ENCODE peak calls at places on chromosomes 13 and 19, in eight cellular contexts. Y is MCF 10A, T is ascending aorta, K is AG04450, Q is RWPE1, J is glutamatergic neuron, F is heart left ventricle, R is epithelial cell of esophagus. E is an unnamed sample.

GRCh38 chr19:13621413-13621812 is 115.1 kb upstream of the CACNA1A start:
- DNase-seq in Y (peak), T (no peak), F (no peak), Q (peak), K (peak), R (peak), J (no peak), E (no peak)

GRCh38 chr19:50932018-50932689 is 20.7 kb downstream of the KLK5 start:
- DNase-seq in T (no peak), F (no peak), R (peak), K (no peak), J (no peak), Y (peak), Q (peak), E (no peak)

GRCh38 chr13:86585826-86586225 is 786.6 kb upstream of the SLITRK6 start:
- DNase-seq in T (no peak), R (peak), J (no peak), F (peak), K (peak), Y (peak), Q (no peak), E (no peak)

GRCh38 chr13:59677966-59678814 is 485.5 kb downstream of the DIAPH3 start:
- DNase-seq in T (no peak), J (no peak), R (peak), K (peak), Y (peak), Q (peak), F (no peak), E (no peak)

GRCh38 chr13:44331912-44332840 is 41.4 kb upstream of the SERP2 start:
- DNase-seq in T (peak), K (peak), Y (peak), J (peak), F (peak), R (no peak), Q (no peak), E (no peak)

GRCh38 chr19:19642506-19643157 is 825 bp downstream of the GMIP start:
- DNase-seq in Y (peak), R (no peak), F (no peak), J (peak), K (no peak), T (no peak), Q (no peak), E (peak)

GRCh38 chr19:7196721-7197168 is 97.5 kb downstream of the INSR start:
- DNase-seq in K (no peak), T (no peak), F (peak), Y (no peak), R (no peak), Q (no peak), J (no peak), E (no peak)

GRCh38 chr19:41870401-41870873 is 6.6 kb upstream of the CD79A start:
- DNase-seq in T (no peak), K (no peak), F (no peak), R (peak), Y (peak), Q (no peak), J (no peak), E (no peak)

GRCh38 chr13:113090415-113090770 is 15.2 kb upstream of the F7 start:
- DNase-seq in Y (no peak), F (peak), Q (no peak), J (peak), K (no peak), T (no peak), R (no peak), E (no peak)

GRCh38 chr13:74135306-74136088 is 1.3 kb upstream of the KLF12 start:
- DNase-seq in F (peak), Y (peak), Q (peak), R (peak), T (no peak), K (no peak), J (peak), E (no peak)

GRCh38 chr13:23856008-23856750 is 33.0 kb downstream of the MIPEP start:
- DNase-seq in F (no peak), T (no peak), Q (no peak), Y (no peak), J (peak), K (no peak), R (no peak), E (no peak)

GRCh38 chr19:49506575-49507105 is 5.8 kb upstream of the FCGRT start:
- DNase-seq in F (no peak), J (peak), R (peak), Y (peak), K (no peak), Q (peak), T (no peak), E (peak)

GRCh38 chr13:41411536-41411935 is 45.8 kb upstream of the RGCC start:
- DNase-seq in K (peak), J (no peak), R (peak), F (no peak), T (no peak), Q (peak), Y (peak), E (no peak)

GRCh38 chr19:6479836-6480398 is 1.7 kb downstream of the DENND1C start:
- DNase-seq in T (no peak), J (no peak), Q (no peak), F (no peak), Y (no peak), K (no peak), R (no peak), E (no peak)

GRCh38 chr13:39035799-39036198 is 2.1 kb downstream of the PROSER1 start:
- DNase-seq in K (no peak), J (no peak), F (no peak), R (no peak), Y (no peak), T (no peak), Q (no peak), E (no peak)

GRCh38 chr13:98957731-98958442 is 20.0 kb downstream of the DOCK9 start:
- DNase-seq in T (no peak), F (no peak), K (no peak), Y (no peak), R (no peak), J (no peak), Q (no peak), E (no peak)

GRCh38 chr13:43444085-43444484 is 342.7 kb downstream of the ENOX1 start:
- DNase-seq in T (no peak), K (no peak), R (no peak), Q (no peak), J (no peak), Y (no peak), F (no peak), E (no peak)

GRCh38 chr19:29483944-29484581 is 41.7 kb upstream of the VSTM2B start:
- DNase-seq in J (no peak), K (no peak), Y (no peak), T (no peak), Q (no peak), F (no peak), R (no peak), E (no peak)

GRCh38 chr13:101453784-101454201 is 1.3 kb downstream of the ITGBL1 start:
- DNase-seq in Q (no peak), F (peak), Y (no peak), K (no peak), J (no peak), T (no peak), R (peak), E (no peak)
- TF ChIP-seq CTCF in Q (no peak), F (peak), Y (no peak), K (no peak), J (no peak), T (peak), R (peak), E (no peak)

GRCh38 chr19:3832001-3832400 is 36.8 kb downstream of the ZFR2 start:
- DNase-seq in R (no peak), T (no peak), Q (no peak), Y (no peak), K (no peak), J (no peak), F (no peak), E (no peak)

GRCh38 chr19:3835055-3835435 is 33.8 kb downstream of the ZFR2 start:
- DNase-seq in T (no peak), Y (no peak), K (no peak), R (no peak), F (no peak), J (no peak), Q (no peak), E (no peak)

GRCh38 chr19:3836887-3837286 is 32.0 kb downstream of the ZFR2 start:
- DNase-seq in J (no peak), F (no peak), R (no peak), Y (no peak), Q (no peak), T (no peak), K (no peak), E (no peak)

GRCh38 chr19:3833578-3834348 is 35.1 kb downstream of the ZFR2 start:
- DNase-seq in Y (no peak), K (no peak), T (no peak), J (no peak), F (no peak), R (no peak), Q (no peak), E (no peak)

GRCh38 chr19:3834349-3835054 is 34.3 kb downstream of the ZFR2 start:
- DNase-seq in J (no peak), Y (no peak), F (no peak), T (no peak), R (no peak), Q (no peak), K (no peak), E (no peak)
- TF ChIP-seq CTCF in J (no peak), Y (no peak), F (no peak), T (no peak), R (no peak), Q (no peak), K (no peak), E (no peak)

GRCh38 chr13:48391257-48391656 is 21.7 kb downstream of the LPAR6 start:
- DNase-seq in R (no peak), T (no peak), Y (no peak), J (no peak), K (no peak), F (no peak), Q (no peak), E (no peak)

GRCh38 chr13:48393698-48394085 is 19.2 kb downstream of the LPAR6 start:
- DNase-seq in R (no peak), Q (no peak), K (no peak), T (no peak), J (no peak), Y (no peak), F (no peak), E (no peak)

GRCh38 chr13:48397744-48398143 is 15.2 kb downstream of the LPAR6 start:
- DNase-seq in Y (no peak), J (no peak), Q (no peak), K (no peak), T (no peak), R (no peak), F (no peak), E (no peak)

GRCh38 chr13:48398450-48399095 is 14.3 kb downstream of the LPAR6 start:
- DNase-seq in J (no peak), Q (no peak), K (no peak), F (no peak), Y (peak), T (no peak), R (peak), E (no peak)

DNA sequence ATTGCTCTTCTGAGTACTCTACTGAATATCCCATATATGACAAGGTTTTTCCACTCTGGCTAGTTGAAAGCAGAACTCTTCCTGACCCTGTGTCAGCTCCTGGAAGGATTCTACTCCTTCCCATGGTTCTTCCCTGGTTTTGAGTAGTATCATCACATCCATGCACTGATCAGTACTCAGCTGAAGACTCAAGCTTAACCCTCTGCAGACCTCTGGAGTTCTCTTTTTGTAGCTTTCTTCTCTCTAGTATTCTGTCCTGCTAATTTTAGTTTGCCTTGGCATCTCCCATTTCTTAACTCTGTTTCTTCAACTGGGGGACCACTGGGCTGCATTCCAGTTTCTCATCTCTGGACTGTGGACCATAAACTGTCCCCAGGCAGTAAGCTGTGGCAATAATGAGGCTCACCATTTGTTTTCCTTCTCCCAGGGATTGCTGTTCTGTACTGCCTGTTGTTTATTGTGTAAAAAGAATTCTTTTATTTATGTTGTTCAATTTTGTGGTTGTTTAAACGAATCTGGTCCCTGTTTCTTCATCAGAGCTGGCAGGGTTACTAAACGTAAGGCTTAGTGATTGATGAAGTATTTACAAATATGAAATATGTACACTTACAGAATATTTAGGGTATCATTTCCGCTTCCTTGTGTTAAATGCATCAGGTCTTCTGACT is 19.7 kb downstream of the LPAR6 start:
- DNase-seq in F (no peak), J (no peak), K (no peak), T (no peak), R (no peak), Y (no peak), Q (no peak), E (no peak)
- TF ChIP-seq CTCF in F (no peak), J (no peak), K (no peak), T (no peak), R (no peak), Y (no peak), Q (no peak), E (no peak)

DNA sequence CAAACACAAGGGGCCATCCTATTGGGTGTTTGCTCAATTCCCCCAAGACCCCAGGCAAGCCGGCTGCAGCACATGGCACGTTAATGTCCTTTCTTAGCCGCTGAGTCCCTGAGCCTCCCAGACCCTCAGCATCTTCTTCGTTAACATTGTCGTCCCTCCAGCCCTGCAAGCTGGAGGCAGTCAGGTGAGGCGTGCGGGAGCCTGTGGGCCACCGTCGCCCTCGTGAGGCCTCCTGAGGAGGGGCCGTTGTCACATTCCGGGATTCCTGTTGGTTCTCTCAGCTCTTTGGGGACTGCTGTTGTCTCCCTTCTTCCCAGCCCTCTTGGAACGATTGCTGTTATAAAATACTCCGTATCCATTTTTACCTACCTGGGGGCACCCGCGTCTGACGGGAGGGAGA is 140.6 kb downstream of the KDM4B start:
- DNase-seq in K (no peak), R (no peak), Y (no peak), Q (no peak), T (no peak), F (no peak), J (no peak), E (no peak)
- TF ChIP-seq CTCF in K (no peak), R (no peak), Y (no peak), Q (no peak), T (no peak), F (no peak), J (no peak), E (no peak)

DNA sequence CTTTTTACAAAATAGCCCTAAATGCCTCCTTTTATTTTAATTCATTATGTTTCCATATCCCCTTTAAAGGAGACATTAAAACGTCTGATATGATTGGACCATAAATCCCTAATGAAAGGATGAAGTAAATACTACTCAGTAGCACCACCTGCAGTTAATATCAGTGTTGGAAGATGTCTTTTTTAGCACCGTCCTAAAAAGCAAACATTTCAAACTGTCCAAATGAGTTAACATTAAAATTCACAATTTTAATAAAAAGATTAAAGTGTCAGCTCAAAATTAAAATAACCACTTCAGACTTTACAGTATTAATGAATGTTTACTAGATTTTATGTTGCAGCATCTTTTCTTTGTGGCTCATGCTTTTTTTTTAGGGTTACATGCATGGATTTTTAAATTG is 12.3 kb downstream of the ZNF507 start:
- DNase-seq in R (no peak), F (no peak), K (no peak), Y (no peak), T (no peak), Q (no peak), J (no peak), E (no peak)
- TF ChIP-seq CTCF in R (no peak), F (peak), K (peak), Y (no peak), T (no peak), Q (peak), J (no peak), E (peak)

GRCh38 chr13:31201341-31202024 is 1.7 kb downstream of the B3GLCT start:
- DNase-seq in F (peak), R (peak), J (no peak), T (no peak), Q (peak), K (no peak), Y (peak), E (no peak)
- TF ChIP-seq CTCF in F (no peak), R (no peak), J (no peak), T (no peak), Q (no peak), K (no peak), Y (no peak), E (no peak)

GRCh38 chr19:32289566-32290210 is 55.7 kb upstream of the ZNF507 start:
- DNase-seq in J (no peak), Y (no peak), R (no peak), Q (no peak), K (no peak), T (no peak), F (no peak), E (no peak)

GRCh38 chr19:32287086-32287485 is 58.3 kb upstream of the ZNF507 start:
- DNase-seq in R (no peak), T (no peak), F (no peak), Q (no peak), K (no peak), J (no peak), Y (no peak), E (no peak)

GRCh38 chr19:32291876-32292275 is 53.5 kb upstream of the ZNF507 start:
- DNase-seq in Y (no peak), J (no peak), K (no peak), F (no peak), Q (no peak), R (no peak), T (no peak), E (no peak)

DNA sequence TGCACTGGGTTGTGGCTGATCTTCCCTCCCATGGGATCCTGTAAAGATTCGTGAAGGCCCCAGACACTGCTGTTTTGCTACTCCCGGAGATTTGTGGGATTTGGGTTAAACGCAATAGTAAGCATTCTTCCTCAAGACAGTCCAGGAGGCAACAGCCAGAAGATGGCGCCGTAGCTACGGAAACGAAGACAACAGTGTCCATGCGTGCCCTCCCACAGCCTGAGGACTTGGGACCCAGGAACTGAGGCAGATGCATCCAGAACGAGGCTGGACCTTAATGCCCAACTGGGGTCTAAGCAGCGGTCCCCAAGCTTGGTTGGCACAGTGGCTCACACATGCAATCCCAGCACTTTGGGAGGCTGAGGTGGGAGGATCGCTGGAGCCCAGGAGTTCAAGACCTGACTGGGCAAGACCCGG is 57.6 kb upstream of the ZNF507 start:
- DNase-seq in T (no peak), R (peak), Q (no peak), J (peak), K (peak), F (peak), Y (peak), E (no peak)
- TF ChIP-seq CTCF in T (peak), R (peak), Q (peak), J (no peak), K (peak), F (peak), Y (no peak), E (peak)

DNA sequence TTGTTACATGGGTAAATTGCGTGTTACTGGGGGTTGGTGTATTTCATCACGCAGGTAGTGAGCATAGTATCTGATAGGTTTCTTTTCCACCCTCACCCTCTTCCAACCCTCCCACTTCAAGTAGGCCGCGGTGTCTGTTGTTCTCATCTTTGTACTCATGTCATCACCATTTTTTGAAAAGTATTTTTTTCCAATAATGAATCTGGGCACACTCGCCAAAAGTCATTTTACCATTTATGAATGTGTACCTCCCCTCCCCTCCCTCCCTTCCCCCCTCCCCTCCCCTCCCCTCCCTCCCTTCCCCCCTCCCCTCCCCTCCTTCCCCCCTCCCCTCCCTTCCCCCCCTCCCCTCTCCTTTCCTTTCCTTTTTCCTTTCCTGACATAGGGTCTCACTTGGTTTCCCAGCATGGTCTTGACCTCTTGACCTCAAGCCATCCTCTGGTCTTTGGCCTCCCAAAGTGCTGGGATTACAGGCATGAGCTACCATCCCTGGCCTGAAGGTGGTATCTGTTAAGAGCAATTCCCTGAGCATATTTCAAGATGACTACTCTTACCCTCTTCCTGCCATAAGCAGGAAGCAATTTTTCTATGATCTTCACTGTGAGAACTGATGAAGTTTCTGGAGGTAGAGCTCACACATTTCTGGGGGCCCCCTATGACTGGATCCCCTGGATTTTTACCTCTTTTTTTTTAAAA is 15.7 kb downstream of the ZNF627 start:
- DNase-seq in Y (no peak), J (no peak), K (no peak), F (no peak), T (no peak), Q (no peak), R (no peak), E (no peak)
- TF ChIP-seq CTCF in Y (no peak), J (no peak), K (no peak), F (no peak), T (no peak), Q (no peak), R (peak), E (no peak)